ENCODE peak calls at places on chromosomes 5 and 9, in five cellular contexts. W, X, A, C and H are unnamed samples.

GRCh38 chr5:127813633-127814171 is 110.5 kb downstream of the CCDC192 start:
- DNase-seq in W (no peak), C (peak; percentile 37), A (no peak), X (no peak), H (no peak)

GRCh38 chr9:113215142-113215541 is 5.9 kb downstream of the FKBP15 start:
- DNase-seq in A (no peak), W (no peak), C (no peak), X (no peak), H (no peak)

GRCh38 chr5:149011084-149011483 is 51.8 kb downstream of the SH3TC2 start:
- DNase-seq in X (no peak), W (no peak), A (no peak), C (no peak), H (no peak)

GRCh38 chr5:39273314-39273954 is 54.1 kb upstream of the FYB1 start:
- DNase-seq in X (no peak), C (no peak), A (no peak), W (no peak), H (no peak)

GRCh38 chr9:114743446-114743845 is 61.5 kb upstream of the TEX48 start:
- DNase-seq in C (no peak), A (no peak), W (no peak), X (no peak), H (no peak)

GRCh38 chr5:80963521-80963895 is 3.3 kb downstream of the RASGRF2 start:
- DNase-seq in A (no peak), W (no peak), C (no peak), X (no peak), H (no peak)

GRCh38 chr5:16550316-16550952 is 66.4 kb downstream of the RETREG1 start:
- DNase-seq in C (no peak), X (no peak), W (peak; percentile 56), A (no peak), H (no peak)

GRCh38 chr5:140363631-140364471 is 3.9 kb downstream of the SLC4A9 start:
- DNase-seq in W (no peak), A (no peak), X (no peak), C (no peak), H (no peak)

GRCh38 chr9:86052556-86053468 is 46.5 kb downstream of the GOLM1 start:
- DNase-seq in W (no peak), X (no peak), C (no peak), A (no peak), H (no peak)

GRCh38 chr9:111316796-111317195 is 13.2 kb downstream of the OR2K2 start:
- DNase-seq in W (no peak), X (no peak), C (peak; percentile 18), A (no peak), H (no peak)

GRCh38 chr9:109319631-109320233 is 1.1 kb downstream of the EPB41L4B start:
- DNase-seq in C (no peak), A (no peak), W (no peak), X (no peak), H (no peak)

GRCh38 chr5:39131210-39132127 is 57.3 kb upstream of the RICTOR start:
- DNase-seq in A (no peak), W (no peak), C (no peak), X (no peak), H (no peak)

GRCh38 chr9:113620377-113621161 is 157.0 kb downstream of the RGS3 start:
- DNase-seq in A (no peak), W (no peak), C (peak; percentile 94), X (peak; percentile 62), H (peak; percentile 57)

GRCh38 chr5:6724321-6724929 is 11.2 kb downstream of the TENT4A start:
- DNase-seq in C (no peak), X (no peak), W (no peak), A (no peak), H (no peak)

GRCh38 chr5:168468836-168469235 is 17.4 kb upstream of the RARS1 start:
- DNase-seq in A (no peak), W (no peak), C (peak; percentile 92), X (no peak), H (no peak)

GRCh38 chr9:134348404-134349155 is 22.3 kb downstream of the RXRA start:
- DNase-seq in A (no peak), C (no peak), X (no peak), W (no peak), H (no peak)

GRCh38 chr5:154002511-154003020 is 36.1 kb downstream of the FAM114A2 start:
- DNase-seq in W (no peak), X (no peak), A (no peak), C (peak; percentile 27), H (no peak)

GRCh38 chr9:68838245-68838644 is 133.2 kb downstream of the PIP5K1B start:
- DNase-seq in A (no peak), C (no peak), X (no peak), W (no peak), H (no peak)

GRCh38 chr5:104573979-104574709 is 1011.6 kb upstream of the NUDT12 start:
- DNase-seq in W (no peak), C (no peak), X (no peak), A (no peak), H (no peak)

GRCh38 chr5:153565822-153566221 is 75.4 kb downstream of the GRIA1 start:
- DNase-seq in W (no peak), X (no peak), A (no peak), C (no peak), H (no peak)

GRCh38 chr9:87964826-87965225 is 9.5 kb downstream of the CDK20 start:
- DNase-seq in W (no peak), A (no peak), X (no peak), C (no peak), H (no peak)

GRCh38 chr5:172713113-172713808 is 57.7 kb downstream of the DUSP1 start:
- DNase-seq in C (peak; percentile 91), W (peak; percentile 80), X (peak; percentile 64), A (peak; percentile 76), H (peak; percentile 89)

GRCh38 chr9:81671880-81672280 is 17.5 kb downstream of the TLE1 start:
- DNase-seq in W (no peak), A (no peak), X (peak; percentile 87), C (no peak), H (no peak)

GRCh38 chr5:90921428-90921973 is 362.9 kb downstream of the ADGRV1 start:
- DNase-seq in C (no peak), X (no peak), A (no peak), W (no peak), H (no peak)

GRCh38 chr9:107246259-107247254 is 36.5 kb upstream of the RAD23B start:
- DNase-seq in A (no peak), C (no peak), W (peak; percentile 69), X (no peak), H (no peak)

DNA sequence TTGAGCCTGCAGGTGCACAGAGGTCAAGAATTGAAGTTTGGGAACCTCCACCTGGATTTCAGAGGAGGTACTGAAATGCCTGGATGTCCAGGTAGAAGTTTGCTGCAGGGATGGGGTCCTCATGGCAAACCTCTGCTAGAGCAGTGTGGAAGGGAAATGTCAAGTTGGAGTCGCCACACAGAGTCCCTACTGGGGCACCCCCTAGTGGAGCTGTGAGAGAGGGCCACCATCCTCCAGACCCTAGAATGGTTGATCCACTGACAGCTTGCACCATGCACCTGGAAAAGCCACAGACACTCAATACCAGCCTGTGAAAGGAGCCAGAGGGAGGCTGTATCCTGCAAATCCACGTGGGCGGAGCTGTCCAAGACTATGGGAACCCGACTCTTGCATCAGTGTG is 78.0 kb downstream of the GABRA1 start:
- DNase-seq in A (no peak), W (peak; percentile 21), C (no peak), X (no peak), H (no peak)
- TF ChIP-seq CTCF in A (no peak), W (no peak), C (no peak), X (no peak), H (no peak)

GRCh38 chr9:128845186-128845931 is 15.8 kb upstream of the SPOUT1 start:
- DNase-seq in C (no peak), W (peak; percentile 45), A (no peak), X (no peak), H (no peak)
- TF ChIP-seq CTCF in C (no peak), W (no peak), A (no peak), X (no peak), H (no peak)

DNA sequence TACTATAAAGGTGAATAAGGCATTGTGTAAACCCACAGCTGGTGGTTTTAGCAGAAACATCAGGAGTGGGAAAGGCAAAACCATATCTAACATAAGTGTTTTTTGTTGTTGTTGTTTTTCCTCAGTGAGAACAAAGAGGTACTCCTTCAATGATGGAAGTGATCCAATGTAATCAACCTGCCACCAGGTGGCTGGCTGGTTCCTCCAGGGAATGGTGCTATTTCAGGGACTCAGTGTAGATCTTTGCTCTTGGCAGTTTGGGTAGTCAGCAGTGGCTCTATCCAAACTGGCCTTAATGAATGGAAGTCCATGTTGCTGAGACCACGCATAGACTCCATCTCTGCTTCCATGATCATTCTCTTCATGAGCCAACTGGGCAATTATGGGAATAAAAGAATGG is 10.8 kb downstream of the DMRTA1 start:
- DNase-seq in W (peak; percentile 24), A (no peak), C (no peak), X (no peak), H (no peak)
- TF ChIP-seq CTCF in W (peak; percentile 16), A (no peak), C (no peak), X (no peak), H (peak; percentile 23)

GRCh38 chr5:143889986-143890385 is 78.0 kb downstream of the HMHB1 start:
- DNase-seq in C (no peak), A (no peak), W (no peak), X (no peak), H (no peak)

GRCh38 chr5:143887901-143888648 is 76.1 kb downstream of the HMHB1 start:
- DNase-seq in A (no peak), X (no peak), C (peak; percentile 57), W (no peak), H (no peak)

GRCh38 chr5:143886621-143887301 is 74.8 kb downstream of the HMHB1 start:
- DNase-seq in C (no peak), A (no peak), X (no peak), W (no peak), H (no peak)

GRCh38 chr5:143888912-143889311 is 77.0 kb downstream of the HMHB1 start:
- DNase-seq in C (no peak), W (no peak), X (no peak), A (no peak), H (no peak)

GRCh38 chr5:143887302-143887638 is 75.3 kb downstream of the HMHB1 start:
- DNase-seq in A (no peak), C (no peak), W (no peak), X (peak; percentile 46), H (peak; percentile 25)
- TF ChIP-seq CTCF in A (no peak), C (no peak), W (no peak), X (no peak), H (no peak)